ENCODE peak calls at places on chromosome 1, in five cellular contexts. K, A, Y, J and C are unnamed samples.

GRCh38 chr1:234781241-234782056 is 171.5 kb upstream of the IRF2BP2 start:
- DNase-seq in K (no peak), A (no peak), Y (no peak), J (no peak), C (peak)

GRCh38 chr1:116242741-116243140 is 130.3 kb upstream of the ATP1A1 start:
- DNase-seq in K (no peak), A (no peak), Y (no peak), J (no peak), C (no peak)

GRCh38 chr1:244211559-244211944 is 160.5 kb downstream of the ZBTB18 start:
- DNase-seq in K (peak), A (no peak), Y (no peak), J (no peak), C (no peak)

GRCh38 chr1:27602510-27603319 is 1.2 kb downstream of the AHDC1 start:
- DNase-seq in K (no peak), A (peak), Y (peak), J (no peak), C (peak)

GRCh38 chr1:188941986-188942385 is 1535.7 kb downstream of the BRINP3 start:
- DNase-seq in K (no peak), A (no peak), Y (no peak), J (no peak), C (no peak)

GRCh38 chr1:203290261-203291089 is 14.8 kb upstream of the BTG2 start:
- DNase-seq in K (peak), A (peak), Y (peak), J (peak), C (peak)

GRCh38 chr1:10056599-10056987 is 23.8 kb downstream of the UBE4B start:
- DNase-seq in K (no peak), A (no peak), Y (peak), J (no peak), C (no peak)

GRCh38 chr1:227058321-227058751 is 118.2 kb downstream of the COQ8A start:
- DNase-seq in K (peak), A (no peak), Y (peak), J (no peak), C (peak)

GRCh38 chr1:88509369-88509768 is 174.7 kb upstream of the PKN2 start:
- DNase-seq in K (peak), A (no peak), Y (no peak), J (no peak), C (no peak)

GRCh38 chr1:115839706-115840095 is 1.2 kb downstream of the NHLH2 start:
- DNase-seq in K (no peak), A (no peak), Y (no peak), J (no peak), C (no peak)

GRCh38 chr1:111378806-111379205 is 48.7 kb downstream of the OVGP1 start:
- DNase-seq in K (no peak), A (no peak), Y (no peak), J (no peak), C (no peak)

GRCh38 chr1:95699274-95699953 is 465.4 kb downstream of the RWDD3 start:
- DNase-seq in K (no peak), A (no peak), Y (no peak), J (no peak), C (no peak)

GRCh38 chr1:210587547-210587946 is 258.8 kb downstream of the HHAT start:
- DNase-seq in K (peak), A (no peak), Y (peak), J (no peak), C (no peak)

GRCh38 chr1:198467342-198467741 is 73.1 kb downstream of the ATP6V1G3 start:
- DNase-seq in K (no peak), A (no peak), Y (no peak), J (no peak), C (no peak)

GRCh38 chr1:172146149-172146850 is 274.2 kb upstream of the C1orf105 start:
- DNase-seq in K (peak), A (no peak), Y (no peak), J (no peak), C (no peak)